ENCODE peak calls at places on chromosomes 4 and X, in six cellular contexts. One of them, this sample, is unnamed.

GRCh38 chrX:18036394-18036793 is 175.3 kb upstream of the RAI2 start:
- DNase-seq in activated T-cell treated with anti-CD3 and anti-CD28 coated beads for 1 hour: no peak
- DNase-seq in DMS 273 treated with DMSO at 0.1 percent for 48 hours: no peak
- DNase-seq in activated CD4-positive, alpha-beta T cell treated with anti-CD3 and anti-CD28 coated beads, Interleukin-2, amount 50 U/mL, for 24 hours: no peak
- DNase-seq in upper lobe of left lung: no peak
- DNase-seq in amniotic epithelial cell: no peak
- DNase-seq in this sample: no peak

GRCh38 chrX:46268429-46268828 is 276.8 kb downstream of the ZNF674 start:
- DNase-seq in amniotic epithelial cell: peak; percentile 56
- DNase-seq in activated T-cell treated with anti-CD3 and anti-CD28 coated beads for 1 hour: no peak
- DNase-seq in activated CD4-positive, alpha-beta T cell treated with anti-CD3 and anti-CD28 coated beads, Interleukin-2, amount 50 U/mL, for 24 hours: no peak
- DNase-seq in upper lobe of left lung: no peak
- DNase-seq in DMS 273 treated with DMSO at 0.1 percent for 48 hours: no peak
- DNase-seq in this sample: no peak

GRCh38 chr4:161222889-161223288 is 940.9 kb downstream of the FSTL5 start:
- DNase-seq in amniotic epithelial cell: no peak
- DNase-seq in upper lobe of left lung: no peak
- DNase-seq in DMS 273 treated with DMSO at 0.1 percent for 48 hours: no peak
- DNase-seq in activated T-cell treated with anti-CD3 and anti-CD28 coated beads for 1 hour: no peak
- DNase-seq in activated CD4-positive, alpha-beta T cell treated with anti-CD3 and anti-CD28 coated beads, Interleukin-2, amount 50 U/mL, for 24 hours: no peak
- DNase-seq in this sample: no peak

GRCh38 chrX:10983526-10983925 is 127.6 kb upstream of the HCCS start:
- DNase-seq in upper lobe of left lung: no peak
- DNase-seq in DMS 273 treated with DMSO at 0.1 percent for 48 hours: no peak
- DNase-seq in amniotic epithelial cell: no peak
- DNase-seq in activated T-cell treated with anti-CD3 and anti-CD28 coated beads for 1 hour: no peak
- DNase-seq in activated CD4-positive, alpha-beta T cell treated with anti-CD3 and anti-CD28 coated beads, Interleukin-2, amount 50 U/mL, for 24 hours: no peak
- DNase-seq in this sample: no peak

GRCh38 chr4:107631568-107631967 is 88.5 kb downstream of the PAPSS1 start:
- DNase-seq in amniotic epithelial cell: no peak
- DNase-seq in activated CD4-positive, alpha-beta T cell treated with anti-CD3 and anti-CD28 coated beads, Interleukin-2, amount 50 U/mL, for 24 hours: no peak
- DNase-seq in DMS 273 treated with DMSO at 0.1 percent for 48 hours: no peak
- DNase-seq in activated T-cell treated with anti-CD3 and anti-CD28 coated beads for 1 hour: no peak
- DNase-seq in upper lobe of left lung: no peak
- DNase-seq in this sample: no peak

GRCh38 chr4:46445689-46446339 is 55.9 kb upstream of the GABRA2 start:
- DNase-seq in DMS 273 treated with DMSO at 0.1 percent for 48 hours: no peak
- DNase-seq in activated CD4-positive, alpha-beta T cell treated with anti-CD3 and anti-CD28 coated beads, Interleukin-2, amount 50 U/mL, for 24 hours: no peak
- DNase-seq in upper lobe of left lung: no peak
- DNase-seq in activated T-cell treated with anti-CD3 and anti-CD28 coated beads for 1 hour: no peak
- DNase-seq in amniotic epithelial cell: peak; percentile 37
- DNase-seq in this sample: no peak

GRCh38 chr4:7144374-7145290 is 47.7 kb upstream of the SORCS2 start:
- DNase-seq in activated T-cell treated with anti-CD3 and anti-CD28 coated beads for 1 hour: no peak
- DNase-seq in upper lobe of left lung: no peak
- DNase-seq in amniotic epithelial cell: no peak
- DNase-seq in DMS 273 treated with DMSO at 0.1 percent for 48 hours: no peak
- DNase-seq in activated CD4-positive, alpha-beta T cell treated with anti-CD3 and anti-CD28 coated beads, Interleukin-2, amount 50 U/mL, for 24 hours: no peak
- DNase-seq in this sample: no peak

GRCh38 chr4:22372958-22373357 is 142.9 kb downstream of the ADGRA3 start:
- DNase-seq in upper lobe of left lung: no peak
- DNase-seq in DMS 273 treated with DMSO at 0.1 percent for 48 hours: no peak
- DNase-seq in activated CD4-positive, alpha-beta T cell treated with anti-CD3 and anti-CD28 coated beads, Interleukin-2, amount 50 U/mL, for 24 hours: no peak
- DNase-seq in activated T-cell treated with anti-CD3 and anti-CD28 coated beads for 1 hour: no peak
- DNase-seq in amniotic epithelial cell: no peak
- DNase-seq in this sample: no peak

GRCh38 chr4:176270669-176271068 is 1.6 kb upstream of the ASB5 start:
- DNase-seq in activated CD4-positive, alpha-beta T cell treated with anti-CD3 and anti-CD28 coated beads, Interleukin-2, amount 50 U/mL, for 24 hours: no peak
- DNase-seq in DMS 273 treated with DMSO at 0.1 percent for 48 hours: peak; percentile 24
- DNase-seq in upper lobe of left lung: no peak
- DNase-seq in amniotic epithelial cell: peak; percentile 97
- DNase-seq in activated T-cell treated with anti-CD3 and anti-CD28 coated beads for 1 hour: no peak
- DNase-seq in this sample: no peak

GRCh38 chrX:13373027-13373806 is 53.4 kb upstream of the ATXN3L start:
- DNase-seq in activated CD4-positive, alpha-beta T cell treated with anti-CD3 and anti-CD28 coated beads, Interleukin-2, amount 50 U/mL, for 24 hours: no peak
- DNase-seq in upper lobe of left lung: no peak
- DNase-seq in DMS 273 treated with DMSO at 0.1 percent for 48 hours: no peak
- DNase-seq in activated T-cell treated with anti-CD3 and anti-CD28 coated beads for 1 hour: no peak
- DNase-seq in amniotic epithelial cell: peak; percentile 29
- DNase-seq in this sample: no peak

GRCh38 chr4:164438321-164438720 is 315.6 kb upstream of the SMIM31 start:
- DNase-seq in activated T-cell treated with anti-CD3 and anti-CD28 coated beads for 1 hour: no peak
- DNase-seq in upper lobe of left lung: no peak
- DNase-seq in DMS 273 treated with DMSO at 0.1 percent for 48 hours: no peak
- DNase-seq in amniotic epithelial cell: peak; percentile 68
- DNase-seq in activated CD4-positive, alpha-beta T cell treated with anti-CD3 and anti-CD28 coated beads, Interleukin-2, amount 50 U/mL, for 24 hours: no peak
- DNase-seq in this sample: no peak

GRCh38 chrX:97310373-97310772 is 426.7 kb downstream of the RPA4 start:
- DNase-seq in DMS 273 treated with DMSO at 0.1 percent for 48 hours: no peak
- DNase-seq in upper lobe of left lung: no peak
- DNase-seq in amniotic epithelial cell: peak; percentile 16
- DNase-seq in activated CD4-positive, alpha-beta T cell treated with anti-CD3 and anti-CD28 coated beads, Interleukin-2, amount 50 U/mL, for 24 hours: no peak
- DNase-seq in activated T-cell treated with anti-CD3 and anti-CD28 coated beads for 1 hour: no peak
- DNase-seq in this sample: no peak